ENCODE peak calls at places on chromosomes 12 and 14, in nine cellular contexts. B is EL; H is T-helper 9 cell; W is ELF-1; G is aorta; N is dorsolateral prefrontal cortex; I is stimulated activated CD4-positive, alpha-beta T cell treated with anti-CD3 and anti-CD28 coated beads, TNF-alpha, amount 100 ng/mL, for 4 hours; V is psoas muscle; Z is fibroblast of the aortic adventitia. F is an unnamed sample.

GRCh38 chr12:116303929-116304328 is 26.4 kb upstream of the MED13L start:
- DNase-seq in B (peak; percentile 29), H (no peak), W (no peak), G (no peak), N (no peak), I (no peak), V (no peak), Z (peak; percentile 81), F (no peak)

GRCh38 chr12:50059440-50060119 is 2.2 kb downstream of the ASIC1 start:
- DNase-seq in B (peak; percentile 52), H (no peak), W (no peak), G (no peak), N (no peak), I (peak; percentile 13), V (no peak), Z (no peak), F (no peak)

GRCh38 chr14:24984846-24985589 is 64.9 kb downstream of the STXBP6 start:
- DNase-seq in B (no peak), H (no peak), W (no peak), G (no peak), N (no peak), I (no peak), V (no peak), Z (no peak), F (peak; percentile 47)

GRCh38 chr14:101715209-101716076 is 46.1 kb upstream of the PPP2R5C start:
- DNase-seq in B (no peak), H (no peak), W (no peak), G (no peak), N (no peak), I (no peak), V (no peak), Z (no peak), F (no peak)

GRCh38 chr12:102948941-102949352 is 8.5 kb upstream of the ASCL1 start:
- DNase-seq in B (peak; percentile 31), H (peak; percentile 42), W (peak; percentile 77), G (peak; percentile 74), N (peak; percentile 75), I (peak; percentile 11), V (peak; percentile 23), Z (peak; percentile 52), F (peak; percentile 0)

GRCh38 chr14:35222324-35222723 is 69.9 kb upstream of the PSMA6 start:
- DNase-seq in B (no peak), H (no peak), W (no peak), G (no peak), N (no peak), I (no peak), V (no peak), Z (peak; percentile 40), F (no peak)

GRCh38 chr12:109934026-109934425 is 34.0 kb downstream of the TCHP start:
- DNase-seq in B (no peak), H (no peak), W (no peak), G (no peak), N (no peak), I (no peak), V (no peak), Z (peak; percentile 29), F (no peak)

GRCh38 chr14:66619952-66620351 is 112.0 kb downstream of the GPHN start:
- DNase-seq in B (no peak), H (no peak), W (no peak), G (no peak), N (no peak), I (no peak), V (no peak), Z (no peak), F (no peak)

GRCh38 chr12:48125985-48126384 is 6.8 kb downstream of the PFKM start:
- DNase-seq in B (no peak), H (no peak), W (no peak), G (no peak), N (no peak), I (no peak), V (peak; percentile 74), Z (no peak), F (peak; percentile 63)

GRCh38 chr12:33690562-33690961 is 250.9 kb upstream of the SYT10 start:
- DNase-seq in B (no peak), H (no peak), W (no peak), G (no peak), N (no peak), I (no peak), V (no peak), Z (no peak), F (no peak)

GRCh38 chr14:58560208-58560607 is 77.6 kb upstream of the DACT1 start:
- DNase-seq in B (peak; percentile 48), H (no peak), W (no peak), G (no peak), N (no peak), I (no peak), V (no peak), Z (peak; percentile 72), F (no peak)

GRCh38 chr12:132837693-132838463 is 9.2 kb upstream of the GOLGA3 start:
- DNase-seq in B (no peak), H (no peak), W (no peak), G (no peak), N (no peak), I (no peak), V (peak; percentile 46), Z (peak; percentile 30), F (no peak)

GRCh38 chr12:116130431-116130830 is 147.1 kb downstream of the MED13L start:
- DNase-seq in B (peak; percentile 82), H (no peak), W (no peak), G (no peak), N (no peak), I (no peak), V (no peak), Z (peak; percentile 73), F (no peak)

GRCh38 chr14:103668117-103668516 is 39.1 kb downstream of the KLC1 start:
- DNase-seq in B (no peak), H (no peak), W (no peak), G (peak; percentile 5), N (no peak), I (no peak), V (no peak), Z (no peak), F (no peak)

GRCh38 chr14:101174522-101174838 is 271.0 kb upstream of the RTL1 start:
- DNase-seq in B (no peak), H (no peak), W (no peak), G (no peak), N (no peak), I (no peak), V (no peak), Z (no peak), F (no peak)

F was measured in DMS 273 treated with DMSO at 0.1 percent for 48 hours.